ENCODE peak calls at places on chromosomes 3 and 15, in five cellular contexts. S is ovary, M is Ammon's horn, L is HEK293T, A is GM12864. J is an unnamed sample.

GRCh38 chr15:26115229-26115943 is 252.3 kb upstream of the ATP10A start:
- DNase-seq in M (peak), S (no peak), A (no peak), L (no peak), J (no peak)

GRCh38 chr15:25783607-25784131 is 79.5 kb downstream of the ATP10A start:
- DNase-seq in A (no peak), L (peak), M (no peak), S (peak), J (no peak)

GRCh38 chr3:24451461-24452099 is 43.1 kb downstream of the THRB start:
- DNase-seq in L (no peak), A (no peak), S (no peak), M (no peak), J (no peak)

GRCh38 chr15:75721923-75722870 is 9.5 kb upstream of the CSPG4 start:
- DNase-seq in M (no peak), L (no peak), S (peak), A (no peak), J (no peak)

GRCh38 chr3:128348805-128349531 is 117.7 kb downstream of the DNAJB8 start:
- DNase-seq in L (no peak), A (no peak), M (no peak), S (no peak), J (peak)

GRCh38 chr3:49484471-49484870 is 14.4 kb downstream of the DAG1 start:
- DNase-seq in A (no peak), L (no peak), M (no peak), S (peak), J (no peak)

GRCh38 chr15:98896802-98897732 is 110.5 kb downstream of the PGPEP1L start:
- DNase-seq in S (no peak), A (no peak), L (peak), M (no peak), J (no peak)

GRCh38 chr3:31132132-31132769 is 237.8 kb upstream of the GADL1 start:
- DNase-seq in A (peak), S (no peak), M (no peak), L (peak), J (no peak)

GRCh38 chr15:92454525-92455105 is 60.9 kb downstream of the ST8SIA2 start:
- DNase-seq in A (no peak), M (no peak), S (no peak), L (no peak), J (no peak)

GRCh38 chr3:72100062-72100511 is 315.1 kb upstream of the PROK2 start:
- DNase-seq in A (no peak), S (no peak), L (no peak), M (peak), J (no peak)

GRCh38 chr3:169760479-169760878 is 4.4 kb downstream of the TERC start:
- DNase-seq in A (no peak), L (no peak), M (no peak), S (no peak), J (no peak)

GRCh38 chr3:111668912-111669488 is 73.9 kb upstream of the ZBED2 start:
- DNase-seq in A (no peak), M (peak), S (no peak), L (peak), J (no peak)